ENCODE peak calls at places on chromosome 6, in nine cellular contexts. O is left cardiac atrium, K is HL-60, X is RPMI7951, A is body of pancreas, C is heart left ventricle, V is brain microvascular endothelial cell, L is IMR-90, W is AG08395. H is an unnamed sample.

GRCh38 chr6:22173311-22173710 is 123.5 kb downstream of the PRL start:
- DNase-seq in O (no peak), K (no peak), X (no peak), A (no peak), C (no peak), V (no peak), L (no peak), W (no peak), H (no peak)

GRCh38 chr6:12472601-12473038 is 182.5 kb downstream of the EDN1 start:
- DNase-seq in O (peak), K (no peak), X (peak), A (peak), C (no peak), V (peak), L (peak), W (peak), H (no peak)

GRCh38 chr6:157532963-157533362 is 152.0 kb downstream of the ZDHHC14 start:
- DNase-seq in O (no peak), K (no peak), X (no peak), A (no peak), C (no peak), V (no peak), L (no peak), W (no peak), H (no peak)

GRCh38 chr6:111804627-111805235 is 68.5 kb downstream of the FYN start:
- DNase-seq in O (peak), K (no peak), X (peak), A (no peak), C (no peak), V (peak), L (peak), W (peak), H (no peak)

GRCh38 chr6:142749556-142749955 is 195.4 kb downstream of the HIVEP2 start:
- DNase-seq in O (no peak), K (no peak), X (no peak), A (no peak), C (no peak), V (no peak), L (no peak), W (no peak), H (no peak)

GRCh38 chr6:6614965-6615304 is 26.4 kb downstream of the LY86 start:
- DNase-seq in O (no peak), K (no peak), X (no peak), A (no peak), C (no peak), V (no peak), L (no peak), W (no peak), H (no peak)

GRCh38 chr6:110039364-110039995 is 61.4 kb downstream of the GPR6 start:
- DNase-seq in O (peak), K (peak), X (peak), A (peak), C (peak), V (peak), L (peak), W (peak), H (peak)

GRCh38 chr6:142441716-142442115 is 139.9 kb downstream of the ADGRG6 start:
- DNase-seq in O (no peak), K (no peak), X (no peak), A (no peak), C (no peak), V (no peak), L (no peak), W (no peak), H (no peak)

GRCh38 chr6:110811187-110811586 is 4.1 kb downstream of the CDK19 start:
- DNase-seq in O (no peak), K (no peak), X (no peak), A (no peak), C (no peak), V (no peak), L (no peak), W (no peak), H (peak)

GRCh38 chr6:12262236-12263061 is 27.7 kb upstream of the EDN1 start:
- DNase-seq in O (no peak), K (no peak), X (no peak), A (peak), C (no peak), V (no peak), L (no peak), W (no peak), H (no peak)

GRCh38 chr6:147660334-147661311 is 152.1 kb downstream of the SAMD5 start:
- DNase-seq in O (no peak), K (no peak), X (no peak), A (no peak), C (no peak), V (no peak), L (no peak), W (no peak), H (no peak)

GRCh38 chr6:29828471-29828797 is 809 bp downstream of the HLA-G start:
- DNase-seq in O (peak), K (no peak), X (no peak), A (peak), C (no peak), V (no peak), L (no peak), W (no peak), H (no peak)

GRCh38 chr6:28134015-28134414 is 7.7 kb upstream of the ZKSCAN8 start:
- DNase-seq in O (no peak), K (no peak), X (peak), A (no peak), C (no peak), V (peak), L (peak), W (peak), H (peak)

GRCh38 chr6:125066140-125066539 is 87.4 kb upstream of the TPD52L1 start:
- DNase-seq in O (no peak), K (no peak), X (no peak), A (no peak), C (no peak), V (no peak), L (no peak), W (no peak), H (no peak)

GRCh38 chr6:40997256-40997957 is 41.6 kb downstream of the UNC5CL start:
- DNase-seq in O (no peak), K (no peak), X (peak), A (peak), C (no peak), V (peak), L (peak), W (peak), H (no peak)